ENCODE peak calls at places on chromosomes 4 and X, in six cellular contexts. J is osteocyte, Q is ovary, Y is GM20000, S is astrocyte, R is mucosa of descending colon. I is an unnamed sample.

GRCh38 chr4:87036713-87037112 is 101.9 kb downstream of the AFF1 start:
- DNase-seq in J (no peak), Q (no peak), Y (no peak), S (no peak), R (no peak), I (no peak)

GRCh38 chrX:80812176-80812575 is 2.5 kb upstream of the BRWD3 start:
- DNase-seq in J (no peak), Q (no peak), Y (peak; percentile 2), S (peak; percentile 28), R (peak; percentile 19), I (no peak)

GRCh38 chrX:13179100-13179499 is 134.7 kb upstream of the FAM9C start:
- DNase-seq in J (no peak), Q (no peak), Y (no peak), S (no peak), R (no peak), I (no peak)

GRCh38 chrX:54891573-54891972 is 29.1 kb upstream of the TRO start:
- DNase-seq in J (no peak), Q (no peak), Y (peak; percentile 23), S (peak; percentile 16), R (no peak), I (no peak)

GRCh38 chr4:140662082-140662869 is 93.5 kb upstream of the UCP1 start:
- DNase-seq in J (no peak), Q (no peak), Y (no peak), S (peak; percentile 33), R (no peak), I (no peak)

GRCh38 chr4:182683666-182684065 is 233.5 kb downstream of the DCTD start:
- DNase-seq in J (no peak), Q (no peak), Y (no peak), S (no peak), R (no peak), I (no peak)

GRCh38 chrX:48616575-48616974 is 19.3 kb downstream of the WDR13 start:
- DNase-seq in J (no peak), Q (no peak), Y (no peak), S (no peak), R (no peak), I (no peak)

GRCh38 chr4:37480509-37480908 is 205.7 kb downstream of the RELL1 start:
- DNase-seq in J (no peak), Q (no peak), Y (no peak), S (no peak), R (no peak), I (no peak)

GRCh38 chr4:68271851-68272756 is 26.6 kb upstream of the TMPRSS11B start:
- DNase-seq in J (no peak), Q (no peak), Y (peak; percentile 43), S (peak; percentile 65), R (no peak), I (no peak)

GRCh38 chr4:148253748-148254147 is 188.5 kb downstream of the NR3C2 start:
- DNase-seq in J (no peak), Q (no peak), Y (no peak), S (no peak), R (no peak), I (no peak)

GRCh38 chr4:26238782-26239647 is 81.8 kb upstream of the RBPJ start:
- DNase-seq in J (no peak), Q (no peak), Y (no peak), S (peak; percentile 59), R (peak; percentile 52), I (no peak)

GRCh38 chr4:164138521-164138920 is 615.4 kb upstream of the SMIM31 start:
- DNase-seq in J (no peak), Q (no peak), Y (no peak), S (no peak), R (no peak), I (no peak)

GRCh38 chr4:186858355-186858754 is 134.7 kb upstream of the FAT1 start:
- DNase-seq in J (no peak), Q (no peak), Y (no peak), S (no peak), R (no peak), I (no peak)

GRCh38 chr4:180698550-180698949 is 1544.7 kb upstream of the TENM3 start:
- DNase-seq in J (no peak), Q (no peak), Y (no peak), S (no peak), R (no peak), I (no peak)

GRCh38 chrX:38262715-38263620 is 42.3 kb upstream of the SRPX start:
- DNase-seq in J (no peak), Q (no peak), Y (no peak), S (peak; percentile 46), R (no peak), I (no peak)

GRCh38 chr4:25229804-25230203 is 4.0 kb upstream of the PI4K2B start:
- DNase-seq in J (no peak), Q (no peak), Y (no peak), S (no peak), R (no peak), I (no peak)

GRCh38 chrX:70480660-70481018 is 36.0 kb downstream of the DLG3 start:
- DNase-seq in J (no peak), Q (no peak), Y (no peak), S (peak; percentile 23), R (no peak), I (no peak)

GRCh38 chr4:26238426-26238781 is 82.4 kb upstream of the RBPJ start:
- DNase-seq in J (no peak), Q (no peak), Y (no peak), S (no peak), R (no peak), I (no peak)

GRCh38 chr4:82431026-82431745 is 796 bp downstream of the ENOPH1 start:
- DNase-seq in J (no peak), Q (peak; percentile 34), Y (peak; percentile 23), S (peak; percentile 50), R (peak; percentile 76), I (peak; percentile 38)

GRCh38 chr4:184274288-184274951 is 56.7 kb upstream of the ENPP6 start:
- DNase-seq in J (no peak), Q (no peak), Y (no peak), S (no peak), R (no peak), I (no peak)

GRCh38 chrX:130091976-130092522 is 18.2 kb downstream of the ELF4 start:
- DNase-seq in J (no peak), Q (no peak), Y (peak; percentile 83), S (no peak), R (peak; percentile 85), I (peak; percentile 56)
- TF ChIP-seq CTCF in J (no peak), Q (no peak), Y (no peak), S (no peak), R (no peak), I (no peak)

GRCh38 chrX:8815460-8816065 is 14.4 kb upstream of the FAM9A start:
- DNase-seq in J (no peak), Q (no peak), Y (peak; percentile 24), S (peak; percentile 8), R (no peak), I (no peak)
- TF ChIP-seq CTCF in J (peak; percentile 84), Q (peak; percentile 28), Y (no peak), S (peak; percentile 53), R (peak; percentile 33), I (no peak)

GRCh38 chr4:99201687-99202086 is 17.4 kb downstream of the ADH6 start:
- DNase-seq in J (no peak), Q (no peak), Y (no peak), S (no peak), R (no peak), I (no peak)
- TF ChIP-seq CTCF in J (peak; percentile 62), Q (no peak), Y (no peak), S (no peak), R (no peak), I (no peak)

GRCh38 chr4:53505947-53506346 is 85.3 kb downstream of the LNX1 start:
- DNase-seq in J (no peak), Q (no peak), Y (no peak), S (no peak), R (no peak), I (no peak)
- TF ChIP-seq CTCF in J (peak; percentile 36), Q (no peak), Y (no peak), S (no peak), R (no peak), I (no peak)

GRCh38 chr4:115234405-115235093 is 121.1 kb upstream of the NDST4 start:
- DNase-seq in J (no peak), Q (no peak), Y (no peak), S (no peak), R (no peak), I (no peak)
- TF ChIP-seq CTCF in J (peak; percentile 59), Q (no peak), Y (no peak), S (peak; percentile 16), R (no peak), I (no peak)

I was measured in activated B cell treated with CpG ODN at 0.5 μM for 24 hours.